ENCODE peak calls at places on chromosomes 4 and X, in six cellular contexts. One of them, this sample, is unnamed.

GRCh38 chrX:18951032-18951431 is 32.9 kb downstream of the PHKA2 start:
- DNase-seq in heart right ventricle: no peak
- DNase-seq in MM.1S: no peak
- DNase-seq in neural progenitor cell: no peak
- DNase-seq in right cardiac atrium: no peak
- DNase-seq in Peyer's patch: no peak
- DNase-seq in this sample: no peak

GRCh38 chr4:122091397-122091796 is 60.7 kb upstream of the BLTP1 start:
- DNase-seq in Peyer's patch: no peak
- DNase-seq in MM.1S: no peak
- DNase-seq in right cardiac atrium: no peak
- DNase-seq in heart right ventricle: no peak
- DNase-seq in neural progenitor cell: no peak
- DNase-seq in this sample: no peak

GRCh38 chr4:11912886-11913285 is 484.2 kb upstream of the HS3ST1 start:
- DNase-seq in Peyer's patch: no peak
- DNase-seq in MM.1S: no peak
- DNase-seq in heart right ventricle: no peak
- DNase-seq in neural progenitor cell: no peak
- DNase-seq in right cardiac atrium: no peak
- DNase-seq in this sample: no peak

GRCh38 chr4:144176476-144176875 is 36.0 kb upstream of the GYPA start:
- DNase-seq in right cardiac atrium: no peak
- DNase-seq in MM.1S: no peak
- DNase-seq in heart right ventricle: no peak
- DNase-seq in neural progenitor cell: no peak
- DNase-seq in Peyer's patch: no peak
- DNase-seq in this sample: no peak

GRCh38 chrX:69152398-69152797 is 12.9 kb downstream of the PJA1 start:
- DNase-seq in neural progenitor cell: no peak
- DNase-seq in MM.1S: no peak
- DNase-seq in Peyer's patch: no peak
- DNase-seq in heart right ventricle: peak
- DNase-seq in right cardiac atrium: peak
- DNase-seq in this sample: no peak

GRCh38 chrX:103453655-103454054 is 65.6 kb downstream of the RAB40A start:
- DNase-seq in right cardiac atrium: no peak
- DNase-seq in MM.1S: no peak
- DNase-seq in Peyer's patch: no peak
- DNase-seq in heart right ventricle: no peak
- DNase-seq in neural progenitor cell: no peak
- DNase-seq in this sample: no peak

GRCh38 chr4:87038837-87039715 is 104.3 kb downstream of the AFF1 start:
- DNase-seq in Peyer's patch: no peak
- DNase-seq in neural progenitor cell: peak
- DNase-seq in heart right ventricle: peak
- DNase-seq in right cardiac atrium: peak
- DNase-seq in MM.1S: no peak
- DNase-seq in this sample: no peak

GRCh38 chrX:5278908-5279307 is 949.8 kb downstream of the NLGN4X start:
- DNase-seq in MM.1S: no peak
- DNase-seq in right cardiac atrium: no peak
- DNase-seq in heart right ventricle: no peak
- DNase-seq in neural progenitor cell: no peak
- DNase-seq in Peyer's patch: no peak
- DNase-seq in this sample: no peak

GRCh38 chr4:27764526-27764837 is 903.8 kb downstream of the STIM2 start:
- DNase-seq in neural progenitor cell: no peak
- DNase-seq in Peyer's patch: no peak
- DNase-seq in heart right ventricle: no peak
- DNase-seq in right cardiac atrium: no peak
- DNase-seq in MM.1S: peak
- DNase-seq in this sample: no peak

GRCh38 chr4:102564399-102564921 is 63.3 kb downstream of the NFKB1 start:
- DNase-seq in neural progenitor cell: no peak
- DNase-seq in right cardiac atrium: no peak
- DNase-seq in MM.1S: no peak
- DNase-seq in heart right ventricle: no peak
- DNase-seq in Peyer's patch: no peak
- DNase-seq in this sample: no peak

GRCh38 chrX:142156567-142156966 is 48.5 kb downstream of the MAGEC2 start:
- DNase-seq in heart right ventricle: no peak
- DNase-seq in right cardiac atrium: no peak
- DNase-seq in Peyer's patch: no peak
- DNase-seq in MM.1S: no peak
- DNase-seq in neural progenitor cell: peak
- DNase-seq in this sample: peak

GRCh38 chr4:61426229-61426628 is 226.1 kb downstream of the ADGRL3 start:
- DNase-seq in heart right ventricle: no peak
- DNase-seq in right cardiac atrium: no peak
- DNase-seq in neural progenitor cell: no peak
- DNase-seq in Peyer's patch: no peak
- DNase-seq in MM.1S: no peak
- DNase-seq in this sample: no peak

GRCh38 chr4:8747467-8747841 is 124.2 kb downstream of the HMX1 start:
- DNase-seq in neural progenitor cell: peak
- DNase-seq in heart right ventricle: no peak
- DNase-seq in right cardiac atrium: no peak
- DNase-seq in MM.1S: no peak
- DNase-seq in Peyer's patch: no peak
- DNase-seq in this sample: no peak

GRCh38 chr4:75015627-75016026 is 82.7 kb downstream of the PARM1 start:
- DNase-seq in Peyer's patch: no peak
- DNase-seq in MM.1S: no peak
- DNase-seq in neural progenitor cell: no peak
- DNase-seq in heart right ventricle: peak
- DNase-seq in right cardiac atrium: peak
- DNase-seq in this sample: no peak

GRCh38 chrX:129545408-129545807 is 5.3 kb downstream of the OCRL start:
- DNase-seq in neural progenitor cell: no peak
- DNase-seq in Peyer's patch: no peak
- DNase-seq in right cardiac atrium: no peak
- DNase-seq in MM.1S: no peak
- DNase-seq in heart right ventricle: no peak
- DNase-seq in this sample: no peak

GRCh38 chr4:110702326-110702725 is 79.4 kb upstream of the PITX2 start:
- DNase-seq in MM.1S: no peak
- DNase-seq in heart right ventricle: no peak
- DNase-seq in Peyer's patch: no peak
- DNase-seq in right cardiac atrium: no peak
- DNase-seq in neural progenitor cell: no peak
- DNase-seq in this sample: no peak

GRCh38 chrX:38236901-38237615 is 16.4 kb upstream of the SRPX start:
- DNase-seq in neural progenitor cell: no peak
- DNase-seq in MM.1S: no peak
- DNase-seq in right cardiac atrium: no peak
- DNase-seq in heart right ventricle: no peak
- DNase-seq in Peyer's patch: no peak
- DNase-seq in this sample: no peak

GRCh38 chrX:118824173-118824782 is 654 bp downstream of the ZCCHC12 start:
- DNase-seq in heart right ventricle: no peak
- DNase-seq in right cardiac atrium: no peak
- DNase-seq in Peyer's patch: no peak
- DNase-seq in MM.1S: no peak
- DNase-seq in neural progenitor cell: peak
- DNase-seq in this sample: no peak

GRCh38 chr4:16225139-16225538 is 1.1 kb downstream of the TAPT1 start:
- DNase-seq in MM.1S: peak
- DNase-seq in heart right ventricle: no peak
- DNase-seq in right cardiac atrium: no peak
- DNase-seq in neural progenitor cell: no peak
- DNase-seq in Peyer's patch: no peak
- DNase-seq in this sample: no peak

GRCh38 chrX:129193357-129193756 is 329.9 kb downstream of the SMARCA1 start:
- DNase-seq in right cardiac atrium: peak
- DNase-seq in neural progenitor cell: no peak
- DNase-seq in heart right ventricle: peak
- DNase-seq in MM.1S: no peak
- DNase-seq in Peyer's patch: no peak
- DNase-seq in this sample: no peak

GRCh38 chr4:42396361-42397255 is 680 bp upstream of the SHISA3 start:
- DNase-seq in heart right ventricle: no peak
- DNase-seq in Peyer's patch: no peak
- DNase-seq in right cardiac atrium: no peak
- DNase-seq in neural progenitor cell: peak
- DNase-seq in MM.1S: no peak
- DNase-seq in this sample: no peak

GRCh38 chr4:113756005-113756410 is 5.5 kb downstream of the CAMK2D start:
- DNase-seq in MM.1S: no peak
- DNase-seq in heart right ventricle: no peak
- DNase-seq in neural progenitor cell: no peak
- DNase-seq in right cardiac atrium: no peak
- DNase-seq in Peyer's patch: no peak
- DNase-seq in this sample: no peak

GRCh38 chr4:158814636-158815035 is 45.8 kb downstream of the FNIP2 start:
- DNase-seq in Peyer's patch: no peak
- DNase-seq in right cardiac atrium: no peak
- DNase-seq in MM.1S: no peak
- DNase-seq in neural progenitor cell: no peak
- DNase-seq in heart right ventricle: no peak
- DNase-seq in this sample: no peak

GRCh38 chr4:156422576-156422975 is 468.9 kb upstream of the CTSO start:
- DNase-seq in Peyer's patch: no peak
- DNase-seq in MM.1S: no peak
- DNase-seq in neural progenitor cell: no peak
- DNase-seq in heart right ventricle: no peak
- DNase-seq in right cardiac atrium: no peak
- DNase-seq in this sample: no peak

GRCh38 chr4:16794816-16795445 is 103.5 kb downstream of the LDB2 start:
- DNase-seq in neural progenitor cell: peak
- DNase-seq in right cardiac atrium: peak
- DNase-seq in heart right ventricle: peak
- DNase-seq in Peyer's patch: no peak
- DNase-seq in MM.1S: peak
- DNase-seq in this sample: peak

GRCh38 chrX:45850197-45850774 is 649.6 kb upstream of the DIPK2B start:
- DNase-seq in neural progenitor cell: peak
- DNase-seq in MM.1S: peak
- DNase-seq in right cardiac atrium: no peak
- DNase-seq in Peyer's patch: no peak
- DNase-seq in heart right ventricle: peak
- DNase-seq in this sample: no peak

GRCh38 chrX:47226071-47226470 is 6.7 kb upstream of the USP11 start:
- DNase-seq in right cardiac atrium: no peak
- DNase-seq in neural progenitor cell: no peak
- DNase-seq in MM.1S: no peak
- DNase-seq in heart right ventricle: no peak
- DNase-seq in Peyer's patch: no peak
- DNase-seq in this sample: no peak

GRCh38 chrX:101287402-101287801 is 3.7 kb downstream of the TAF7L start:
- DNase-seq in Peyer's patch: no peak
- DNase-seq in MM.1S: peak
- DNase-seq in neural progenitor cell: peak
- DNase-seq in heart right ventricle: peak
- DNase-seq in right cardiac atrium: no peak
- DNase-seq in this sample: no peak

GRCh38 chrX:145393702-145394235 is 146.5 kb downstream of the SPANXN1 start:
- DNase-seq in right cardiac atrium: no peak
- DNase-seq in neural progenitor cell: peak
- DNase-seq in heart right ventricle: no peak
- DNase-seq in MM.1S: peak
- DNase-seq in Peyer's patch: no peak
- DNase-seq in this sample: no peak

GRCh38 chrX:10483191-10483808 is 137.1 kb downstream of the MID1 start:
- DNase-seq in Peyer's patch: no peak
- DNase-seq in MM.1S: no peak
- DNase-seq in neural progenitor cell: no peak
- DNase-seq in right cardiac atrium: peak
- DNase-seq in heart right ventricle: peak
- DNase-seq in this sample: no peak
- H3K27ac ChIP-seq in Peyer's patch: no peak
- H3K27ac ChIP-seq in MM.1S: no peak
- H3K27ac ChIP-seq in neural progenitor cell: no peak
- H3K27ac ChIP-seq in right cardiac atrium: peak
- H3K27ac ChIP-seq in heart right ventricle: peak
- H3K27ac ChIP-seq in this sample: no peak

DNA sequence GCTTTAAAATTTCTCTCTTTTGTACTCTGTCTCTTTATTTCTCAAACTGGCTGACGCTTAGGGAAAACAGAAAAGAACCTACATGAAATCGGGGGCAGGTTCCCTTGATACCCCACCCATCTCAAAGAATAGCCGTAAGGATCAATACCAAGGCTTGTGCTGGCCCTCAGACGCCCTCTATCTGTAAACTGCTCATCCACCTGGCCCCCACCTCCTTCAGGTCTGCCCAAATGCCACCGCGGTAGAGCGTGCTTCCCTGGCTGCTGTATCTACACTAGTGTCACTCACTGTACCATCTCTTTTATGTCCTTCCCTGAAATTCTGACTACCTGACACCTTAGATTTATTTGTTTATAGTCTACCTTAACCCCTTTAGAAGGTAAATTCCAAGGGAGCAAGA is 62.8 kb downstream of the SMIM20 start:
- DNase-seq in heart right ventricle: no peak
- DNase-seq in neural progenitor cell: no peak
- DNase-seq in MM.1S: no peak
- DNase-seq in Peyer's patch: no peak
- DNase-seq in right cardiac atrium: no peak
- DNase-seq in this sample: no peak
- H3K27ac ChIP-seq in heart right ventricle: no peak
- H3K27ac ChIP-seq in neural progenitor cell: no peak
- H3K27ac ChIP-seq in MM.1S: no peak
- H3K27ac ChIP-seq in Peyer's patch: no peak
- H3K27ac ChIP-seq in right cardiac atrium: no peak
- H3K27ac ChIP-seq in this sample: no peak

GRCh38 chrX:73758253-73758652 is 195.3 kb downstream of the CHIC1 start:
- DNase-seq in heart right ventricle: no peak
- DNase-seq in MM.1S: peak
- DNase-seq in neural progenitor cell: no peak
- DNase-seq in right cardiac atrium: no peak
- DNase-seq in Peyer's patch: no peak
- DNase-seq in this sample: no peak
- H3K27ac ChIP-seq in heart right ventricle: no peak
- H3K27ac ChIP-seq in MM.1S: peak
- H3K27ac ChIP-seq in neural progenitor cell: no peak
- H3K27ac ChIP-seq in right cardiac atrium: no peak
- H3K27ac ChIP-seq in Peyer's patch: no peak
- H3K27ac ChIP-seq in this sample: no peak

GRCh38 chr4:76605099-76605563 is 170.1 kb downstream of the SHROOM3 start:
- DNase-seq in MM.1S: no peak
- DNase-seq in heart right ventricle: no peak
- DNase-seq in right cardiac atrium: no peak
- DNase-seq in Peyer's patch: no peak
- DNase-seq in neural progenitor cell: no peak
- DNase-seq in this sample: no peak

GRCh38 chr4:76600447-76600846 is 165.4 kb downstream of the SHROOM3 start:
- DNase-seq in MM.1S: no peak
- DNase-seq in right cardiac atrium: no peak
- DNase-seq in neural progenitor cell: no peak
- DNase-seq in Peyer's patch: no peak
- DNase-seq in heart right ventricle: no peak
- DNase-seq in this sample: no peak

GRCh38 chr4:76606662-76607265 is 171.7 kb downstream of the SHROOM3 start:
- DNase-seq in Peyer's patch: no peak
- DNase-seq in heart right ventricle: no peak
- DNase-seq in MM.1S: peak
- DNase-seq in right cardiac atrium: no peak
- DNase-seq in neural progenitor cell: no peak
- DNase-seq in this sample: no peak

GRCh38 chr4:76597423-76597979 is 162.5 kb downstream of the SHROOM3 start:
- DNase-seq in MM.1S: no peak
- DNase-seq in neural progenitor cell: no peak
- DNase-seq in right cardiac atrium: no peak
- DNase-seq in Peyer's patch: no peak
- DNase-seq in heart right ventricle: no peak
- DNase-seq in this sample: no peak

GRCh38 chr4:76601791-76602190 is 166.8 kb downstream of the SHROOM3 start:
- DNase-seq in neural progenitor cell: no peak
- DNase-seq in heart right ventricle: no peak
- DNase-seq in right cardiac atrium: no peak
- DNase-seq in MM.1S: peak
- DNase-seq in Peyer's patch: no peak
- DNase-seq in this sample: no peak
- H3K27ac ChIP-seq in neural progenitor cell: no peak
- H3K27ac ChIP-seq in heart right ventricle: no peak
- H3K27ac ChIP-seq in right cardiac atrium: no peak
- H3K27ac ChIP-seq in MM.1S: peak
- H3K27ac ChIP-seq in Peyer's patch: no peak
- H3K27ac ChIP-seq in this sample: no peak

This sample was measured in H1.